ENCODE peak calls at places on chromosome 7, in seven cellular contexts. One of them, this sample, is unnamed.

GRCh38 chr7:29019275-29019820 is 61.2 kb upstream of the TRIL start:
- DNase-seq in body of pancreas: no peak
- DNase-seq in GM12865: no peak
- DNase-seq in fibroblast of lung: peak
- DNase-seq in cardiac fibroblast: peak
- DNase-seq in ascending aorta: no peak
- DNase-seq in fibroblast of pulmonary artery: peak
- DNase-seq in this sample: no peak

GRCh38 chr7:152435384-152436278 is at the start of gene KMT2C:
- DNase-seq in ascending aorta: peak
- DNase-seq in fibroblast of pulmonary artery: peak
- DNase-seq in cardiac fibroblast: peak
- DNase-seq in GM12865: peak
- DNase-seq in fibroblast of lung: peak
- DNase-seq in body of pancreas: peak
- DNase-seq in this sample: peak

GRCh38 chr7:129163875-129164544 is 19.5 kb downstream of the TSPAN33 start:
- DNase-seq in GM12865: peak
- DNase-seq in ascending aorta: no peak
- DNase-seq in cardiac fibroblast: peak
- DNase-seq in body of pancreas: no peak
- DNase-seq in fibroblast of lung: peak
- DNase-seq in fibroblast of pulmonary artery: peak
- DNase-seq in this sample: no peak

GRCh38 chr7:28700084-28700483 is 258.0 kb downstream of the TRIL start:
- DNase-seq in fibroblast of lung: no peak
- DNase-seq in cardiac fibroblast: no peak
- DNase-seq in fibroblast of pulmonary artery: no peak
- DNase-seq in body of pancreas: no peak
- DNase-seq in GM12865: no peak
- DNase-seq in ascending aorta: no peak
- DNase-seq in this sample: no peak

GRCh38 chr7:98826811-98827231 is 43.0 kb downstream of the TMEM130 start:
- DNase-seq in GM12865: no peak
- DNase-seq in cardiac fibroblast: no peak
- DNase-seq in ascending aorta: peak
- DNase-seq in body of pancreas: peak
- DNase-seq in fibroblast of lung: peak
- DNase-seq in fibroblast of pulmonary artery: no peak
- DNase-seq in this sample: no peak

GRCh38 chr7:1018334-1018695 is 26.0 kb upstream of the GPR146 start:
- DNase-seq in ascending aorta: no peak
- DNase-seq in fibroblast of pulmonary artery: no peak
- DNase-seq in GM12865: no peak
- DNase-seq in cardiac fibroblast: no peak
- DNase-seq in fibroblast of lung: no peak
- DNase-seq in body of pancreas: no peak
- DNase-seq in this sample: no peak

GRCh38 chr7:13822678-13823077 is 166.8 kb downstream of the ETV1 start:
- DNase-seq in GM12865: no peak
- DNase-seq in ascending aorta: no peak
- DNase-seq in fibroblast of lung: no peak
- DNase-seq in cardiac fibroblast: no peak
- DNase-seq in fibroblast of pulmonary artery: peak
- DNase-seq in body of pancreas: no peak
- DNase-seq in this sample: no peak

GRCh38 chr7:116025098-116025809 is 5.3 kb downstream of the TFEC start:
- DNase-seq in fibroblast of lung: peak
- DNase-seq in fibroblast of pulmonary artery: peak
- DNase-seq in body of pancreas: peak
- DNase-seq in cardiac fibroblast: peak
- DNase-seq in ascending aorta: no peak
- DNase-seq in GM12865: no peak
- DNase-seq in this sample: no peak

GRCh38 chr7:50504646-50505546 is 54.7 kb upstream of the FIGNL1 start:
- DNase-seq in fibroblast of pulmonary artery: peak
- DNase-seq in fibroblast of lung: peak
- DNase-seq in cardiac fibroblast: no peak
- DNase-seq in body of pancreas: no peak
- DNase-seq in GM12865: no peak
- DNase-seq in ascending aorta: no peak
- DNase-seq in this sample: no peak

GRCh38 chr7:110388451-110388850 is 702.5 kb upstream of the LRRN3 start:
- DNase-seq in fibroblast of pulmonary artery: no peak
- DNase-seq in cardiac fibroblast: no peak
- DNase-seq in ascending aorta: no peak
- DNase-seq in fibroblast of lung: no peak
- DNase-seq in GM12865: no peak
- DNase-seq in body of pancreas: no peak
- DNase-seq in this sample: no peak

GRCh38 chr7:43078794-43079193 is 33.7 kb upstream of the HECW1 start:
- DNase-seq in GM12865: no peak
- DNase-seq in cardiac fibroblast: no peak
- DNase-seq in fibroblast of lung: no peak
- DNase-seq in body of pancreas: no peak
- DNase-seq in fibroblast of pulmonary artery: no peak
- DNase-seq in ascending aorta: no peak
- DNase-seq in this sample: no peak

GRCh38 chr7:158413962-158414961 is 173.4 kb downstream of the PTPRN2 start:
- DNase-seq in fibroblast of lung: no peak
- DNase-seq in cardiac fibroblast: no peak
- DNase-seq in fibroblast of pulmonary artery: no peak
- DNase-seq in GM12865: no peak
- DNase-seq in body of pancreas: no peak
- DNase-seq in ascending aorta: no peak
- DNase-seq in this sample: no peak

GRCh38 chr7:147803625-147804024 is 786.9 kb upstream of the C7orf33 start:
- DNase-seq in GM12865: no peak
- DNase-seq in body of pancreas: no peak
- DNase-seq in cardiac fibroblast: no peak
- DNase-seq in fibroblast of pulmonary artery: no peak
- DNase-seq in ascending aorta: no peak
- DNase-seq in fibroblast of lung: peak
- DNase-seq in this sample: no peak

GRCh38 chr7:157613575-157614322 is 276.9 kb downstream of the DNAJB6 start:
- DNase-seq in fibroblast of lung: no peak
- DNase-seq in cardiac fibroblast: no peak
- DNase-seq in fibroblast of pulmonary artery: no peak
- DNase-seq in body of pancreas: no peak
- DNase-seq in GM12865: no peak
- DNase-seq in ascending aorta: peak
- DNase-seq in this sample: no peak

GRCh38 chr7:103048833-103049232 is 25.8 kb downstream of the FBXL13 start:
- DNase-seq in fibroblast of lung: peak
- DNase-seq in fibroblast of pulmonary artery: no peak
- DNase-seq in ascending aorta: no peak
- DNase-seq in GM12865: no peak
- DNase-seq in body of pancreas: no peak
- DNase-seq in cardiac fibroblast: peak
- DNase-seq in this sample: no peak

GRCh38 chr7:131747625-131748024 is 191.2 kb upstream of the PODXL start:
- DNase-seq in cardiac fibroblast: no peak
- DNase-seq in body of pancreas: no peak
- DNase-seq in ascending aorta: no peak
- DNase-seq in fibroblast of pulmonary artery: no peak
- DNase-seq in GM12865: no peak
- DNase-seq in fibroblast of lung: no peak
- DNase-seq in this sample: no peak

GRCh38 chr7:24052572-24053223 is 231.3 kb upstream of the NPY start:
- DNase-seq in GM12865: no peak
- DNase-seq in body of pancreas: no peak
- DNase-seq in ascending aorta: no peak
- DNase-seq in fibroblast of pulmonary artery: peak
- DNase-seq in cardiac fibroblast: peak
- DNase-seq in fibroblast of lung: peak
- DNase-seq in this sample: no peak

GRCh38 chr7:27201231-27202017 is 1.5 kb upstream of the HOXA13 start:
- DNase-seq in cardiac fibroblast: no peak
- DNase-seq in ascending aorta: peak
- DNase-seq in GM12865: no peak
- DNase-seq in fibroblast of lung: no peak
- DNase-seq in fibroblast of pulmonary artery: no peak
- DNase-seq in body of pancreas: no peak
- DNase-seq in this sample: no peak

GRCh38 chr7:87154166-87154565 is 1.9 kb downstream of the DMTF1 start:
- DNase-seq in body of pancreas: no peak
- DNase-seq in cardiac fibroblast: no peak
- DNase-seq in ascending aorta: no peak
- DNase-seq in fibroblast of lung: no peak
- DNase-seq in GM12865: peak
- DNase-seq in fibroblast of pulmonary artery: no peak
- DNase-seq in this sample: no peak

GRCh38 chr7:87152897-87153641 is 816 bp downstream of the DMTF1 start:
- DNase-seq in body of pancreas: peak
- DNase-seq in fibroblast of lung: peak
- DNase-seq in fibroblast of pulmonary artery: peak
- DNase-seq in ascending aorta: peak
- DNase-seq in cardiac fibroblast: peak
- DNase-seq in GM12865: no peak
- DNase-seq in this sample: no peak

GRCh38 chr7:87155788-87156187 is 3.5 kb downstream of the DMTF1 start:
- DNase-seq in GM12865: no peak
- DNase-seq in body of pancreas: no peak
- DNase-seq in ascending aorta: no peak
- DNase-seq in cardiac fibroblast: peak
- DNase-seq in fibroblast of pulmonary artery: no peak
- DNase-seq in fibroblast of lung: no peak
- DNase-seq in this sample: no peak

GRCh38 chr7:87156709-87157108 is 4.5 kb downstream of the DMTF1 start:
- DNase-seq in cardiac fibroblast: peak
- DNase-seq in GM12865: no peak
- DNase-seq in fibroblast of pulmonary artery: no peak
- DNase-seq in body of pancreas: no peak
- DNase-seq in fibroblast of lung: peak
- DNase-seq in ascending aorta: no peak
- DNase-seq in this sample: no peak

DNA sequence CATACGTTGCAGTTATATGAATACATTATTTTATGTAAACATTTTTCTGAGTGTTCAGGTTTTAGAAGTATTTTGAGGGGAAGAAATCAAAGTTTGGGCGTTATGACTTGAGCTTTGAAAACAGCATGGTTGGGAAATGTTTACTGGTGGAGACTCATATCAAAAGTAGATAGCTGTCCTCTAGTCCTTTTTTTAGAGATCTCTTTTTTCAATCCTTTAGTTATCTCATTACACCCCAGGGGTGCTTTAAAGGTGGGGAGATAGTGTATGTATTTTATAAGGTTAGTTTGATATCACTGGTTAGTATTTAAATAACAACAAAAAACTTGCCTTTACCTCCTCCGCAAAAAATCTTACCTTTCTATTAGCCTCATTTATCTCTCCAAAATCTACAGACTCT is 2.3 kb downstream of the DMTF1 start:
- DNase-seq in fibroblast of lung: no peak
- DNase-seq in GM12865: no peak
- DNase-seq in fibroblast of pulmonary artery: no peak
- DNase-seq in body of pancreas: no peak
- DNase-seq in ascending aorta: no peak
- DNase-seq in cardiac fibroblast: no peak
- DNase-seq in this sample: no peak
- H3K4me3 ChIP-seq in fibroblast of lung: peak
- H3K4me3 ChIP-seq in GM12865: peak
- H3K4me3 ChIP-seq in fibroblast of pulmonary artery: peak
- H3K4me3 ChIP-seq in body of pancreas: no peak
- H3K4me3 ChIP-seq in ascending aorta: peak
- H3K4me3 ChIP-seq in cardiac fibroblast: peak
- H3K4me3 ChIP-seq in this sample: peak

DNA sequence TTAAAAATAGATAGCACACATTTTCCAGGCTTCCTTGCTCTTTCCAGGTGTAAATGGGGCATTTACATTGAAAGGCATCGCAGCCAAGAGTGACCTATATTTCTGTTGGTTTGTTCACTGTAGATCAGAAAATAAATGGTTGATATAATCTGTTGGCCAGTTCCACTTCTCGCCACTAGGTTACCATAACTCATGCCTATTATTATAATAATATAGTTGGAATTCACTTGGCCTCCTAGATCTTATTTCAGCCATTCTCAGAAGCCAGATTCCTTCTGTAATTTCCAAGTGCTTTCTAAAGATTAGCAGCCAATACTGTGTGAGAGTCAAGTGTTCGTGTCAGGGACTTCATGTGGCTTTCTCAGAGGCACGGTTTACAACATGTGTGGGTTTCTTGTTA is 179.5 kb downstream of the DNAH11 start:
- DNase-seq in ascending aorta: no peak
- DNase-seq in cardiac fibroblast: no peak
- DNase-seq in fibroblast of pulmonary artery: no peak
- DNase-seq in fibroblast of lung: no peak
- DNase-seq in GM12865: no peak
- DNase-seq in body of pancreas: no peak
- DNase-seq in this sample: no peak
- TF ChIP-seq CTCF in ascending aorta: no peak
- TF ChIP-seq CTCF in cardiac fibroblast: peak
- TF ChIP-seq CTCF in fibroblast of pulmonary artery: peak
- TF ChIP-seq CTCF in fibroblast of lung: no peak
- TF ChIP-seq CTCF in GM12865: peak
- TF ChIP-seq CTCF in body of pancreas: no peak
- TF ChIP-seq CTCF in this sample: peak

GRCh38 chr7:25263292-25263691 is 35.0 kb upstream of the NPVF start:
- DNase-seq in ascending aorta: no peak
- DNase-seq in cardiac fibroblast: no peak
- DNase-seq in fibroblast of lung: no peak
- DNase-seq in fibroblast of pulmonary artery: no peak
- DNase-seq in GM12865: no peak
- DNase-seq in body of pancreas: no peak
- DNase-seq in this sample: no peak
- H3K4me3 ChIP-seq in ascending aorta: no peak
- H3K4me3 ChIP-seq in cardiac fibroblast: no peak
- H3K4me3 ChIP-seq in fibroblast of lung: no peak
- H3K4me3 ChIP-seq in fibroblast of pulmonary artery: no peak
- H3K4me3 ChIP-seq in GM12865: no peak
- H3K4me3 ChIP-seq in body of pancreas: no peak
- H3K4me3 ChIP-seq in this sample: no peak

GRCh38 chr7:112970771-112971170 is 115.9 kb downstream of the GPR85 start:
- DNase-seq in body of pancreas: no peak
- DNase-seq in fibroblast of lung: no peak
- DNase-seq in GM12865: peak
- DNase-seq in fibroblast of pulmonary artery: no peak
- DNase-seq in ascending aorta: no peak
- DNase-seq in cardiac fibroblast: no peak
- DNase-seq in this sample: no peak
- TF ChIP-seq CTCF in body of pancreas: no peak
- TF ChIP-seq CTCF in fibroblast of lung: no peak
- TF ChIP-seq CTCF in GM12865: peak
- TF ChIP-seq CTCF in fibroblast of pulmonary artery: peak
- TF ChIP-seq CTCF in ascending aorta: no peak
- TF ChIP-seq CTCF in cardiac fibroblast: peak
- TF ChIP-seq CTCF in this sample: peak

This sample was measured in GM06990.